ENCODE peak calls at places on chromosomes 5 and 9, in four cellular contexts. Y, L, O and V are unnamed samples.

GRCh38 chr5:83035373-83036170 is 41.6 kb downstream of the TMEM167A start:
- DNase-seq in Y (no peak), L (no peak), O (no peak), V (no peak)

GRCh38 chr9:131203438-131204219 is 72.7 kb downstream of the FAM78A start:
- DNase-seq in Y (no peak), L (no peak), O (no peak), V (no peak)

GRCh38 chr5:126983874-126984266 is 46.5 kb downstream of the MARCHF3 start:
- DNase-seq in Y (no peak), L (no peak), O (no peak), V (no peak)

GRCh38 chr5:115452791-115453190 is 91.8 kb downstream of the FEM1C start:
- DNase-seq in Y (no peak), L (no peak), O (no peak), V (no peak)

GRCh38 chr9:130970052-130970451 is 31.0 kb upstream of the FIBCD1 start:
- DNase-seq in Y (no peak), L (no peak), O (no peak), V (no peak)

GRCh38 chr5:16127865-16128544 is 51.6 kb downstream of the MARCHF11 start:
- DNase-seq in Y (no peak), L (no peak), O (no peak), V (no peak)

GRCh38 chr9:137762414-137763061 is 115.0 kb upstream of the CACNA1B start:
- DNase-seq in Y (no peak), L (peak), O (no peak), V (peak)

GRCh38 chr5:1772634-1773033 is 27.0 kb downstream of the MRPL36 start:
- DNase-seq in Y (peak), L (no peak), O (peak), V (peak)

GRCh38 chr9:111979561-111979960 is 82.9 kb downstream of the UGCG start:
- DNase-seq in Y (no peak), L (no peak), O (no peak), V (no peak)

GRCh38 chr5:157356576-157356975 is 90.7 kb downstream of the CYFIP2 start:
- DNase-seq in Y (no peak), L (no peak), O (no peak), V (no peak)

GRCh38 chr9:21504894-21505293 is 22.8 kb upstream of the IFNE start:
- DNase-seq in Y (no peak), L (no peak), O (no peak), V (no peak)

GRCh38 chr5:137563646-137564474 is 64.7 kb upstream of the SPOCK1 start:
- DNase-seq in Y (peak), L (no peak), O (no peak), V (peak)

GRCh38 chr5:178074266-178074952 is 38.9 kb upstream of the N4BP3 start:
- DNase-seq in Y (no peak), L (no peak), O (peak), V (no peak)

GRCh38 chr9:71783120-71783523 is 14.8 kb upstream of the CEMIP2 start:
- DNase-seq in Y (peak), L (peak), O (peak), V (no peak)

GRCh38 chr5:51559921-51560658 is 176.8 kb downstream of the ISL1 start:
- DNase-seq in Y (no peak), L (no peak), O (no peak), V (no peak)

GRCh38 chr5:134438268-134438622 is 26.6 kb upstream of the CDKN2AIPNL start:
- DNase-seq in Y (peak), L (no peak), O (no peak), V (no peak)

GRCh38 chr5:133664422-133664821 is 52.1 kb upstream of the FSTL4 start:
- DNase-seq in Y (peak), L (no peak), O (peak), V (no peak)

GRCh38 chr5:9496801-9497200 is 49.1 kb downstream of the SEMA5A start:
- DNase-seq in Y (no peak), L (no peak), O (no peak), V (no peak)

GRCh38 chr5:116825486-116825885 is 250.9 kb upstream of the SEMA6A start:
- DNase-seq in Y (no peak), L (no peak), O (no peak), V (no peak)

GRCh38 chr5:36175043-36175442 is 23.1 kb downstream of the SKP2 start:
- DNase-seq in Y (no peak), L (no peak), O (no peak), V (no peak)

GRCh38 chr9:100397867-100398266 is 29.1 kb upstream of the MSANTD3 start:
- DNase-seq in Y (no peak), L (no peak), O (no peak), V (no peak)

GRCh38 chr9:100406962-100407361 is 20.0 kb upstream of the MSANTD3 start:
- DNase-seq in Y (no peak), L (no peak), O (no peak), V (no peak)

GRCh38 chr9:100396769-100397168 is 30.2 kb upstream of the MSANTD3 start:
- DNase-seq in Y (no peak), L (no peak), O (no peak), V (no peak)

GRCh38 chr9:100401042-100401441 is 25.9 kb upstream of the MSANTD3 start:
- DNase-seq in Y (no peak), L (no peak), O (no peak), V (no peak)
- TF ChIP-seq CTCF in Y (no peak), L (no peak), O (no peak), V (no peak)

DNA sequence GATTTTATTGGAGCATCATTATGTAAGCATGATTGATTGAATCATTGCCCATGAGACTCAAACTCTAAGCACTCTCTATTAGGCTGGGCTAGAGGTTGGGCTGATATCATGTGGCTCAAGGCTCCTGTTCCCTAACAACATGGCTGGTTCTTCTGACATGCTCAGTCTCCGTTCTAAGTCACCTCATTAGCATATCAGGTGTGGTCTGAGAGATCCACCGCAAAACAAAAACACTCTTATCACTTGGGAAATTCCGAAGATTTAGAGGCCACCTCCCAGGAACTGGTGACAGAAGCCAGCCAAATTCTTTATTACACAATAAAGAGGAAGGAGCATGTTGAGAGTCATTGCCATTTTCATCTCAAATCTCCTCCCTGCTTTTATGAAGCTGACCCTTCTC is 107.6 kb downstream of the MSX2 start:
- DNase-seq in Y (no peak), L (no peak), O (no peak), V (no peak)
- H3K4me3 ChIP-seq in Y (no peak), L (no peak), O (no peak), V (no peak)

DNA sequence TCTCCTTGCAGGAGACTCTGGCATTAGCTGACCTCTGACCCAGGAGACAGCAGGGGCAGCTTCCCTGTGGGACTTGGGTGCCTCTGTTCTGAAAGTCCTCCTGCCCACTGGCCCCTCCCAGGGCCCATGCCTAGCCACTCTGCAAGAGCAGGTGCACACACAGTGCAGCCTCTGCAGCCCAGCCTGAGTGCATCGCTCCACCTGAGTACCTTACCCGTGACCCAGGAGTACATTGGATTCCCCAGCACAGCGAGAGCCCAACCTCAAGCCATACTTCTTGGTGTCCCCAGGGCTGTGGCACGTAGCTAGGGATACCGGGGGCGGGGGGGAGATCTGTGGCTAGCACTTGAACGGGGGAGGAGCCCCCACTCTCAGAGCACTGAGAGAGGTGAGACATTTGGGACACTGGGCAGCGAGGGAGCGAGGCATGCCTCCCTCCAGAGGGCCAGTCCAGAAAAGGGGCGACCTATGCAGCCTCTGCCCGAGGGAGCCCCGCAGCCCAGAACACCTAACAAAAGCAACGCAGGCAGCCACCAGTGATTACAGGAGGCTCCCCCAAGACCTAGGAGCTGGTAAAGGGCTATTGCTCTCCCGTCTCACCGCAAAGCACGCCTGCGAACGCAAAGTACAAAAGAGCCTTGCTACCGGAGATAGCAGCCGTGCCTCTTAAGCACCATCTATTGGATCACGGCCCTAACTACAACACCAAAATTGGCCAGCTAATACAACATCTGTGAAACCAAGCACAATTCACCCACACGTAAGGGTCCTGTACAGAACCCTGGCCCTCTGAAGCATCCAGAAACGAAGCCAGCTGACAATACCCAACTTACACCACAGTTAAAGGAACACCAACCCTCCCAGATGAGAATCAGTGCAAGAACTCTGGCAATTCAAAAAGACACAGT is 826 bp upstream of the PRDM9 start:
- DNase-seq in Y (no peak), L (no peak), O (peak), V (no peak)
- TF ChIP-seq CTCF in Y (no peak), L (no peak), O (peak), V (no peak)

GRCh38 chr9:128251701-128252100 is 24.1 kb downstream of the GOLGA2 start:
- DNase-seq in Y (no peak), L (no peak), O (no peak), V (peak)
- H3K4me3 ChIP-seq in Y (no peak), L (no peak), O (no peak), V (no peak)

GRCh38 chr5:84290673-84291072 is 94.0 kb downstream of the EDIL3 start:
- DNase-seq in Y (no peak), L (no peak), O (no peak), V (no peak)

GRCh38 chr5:84290161-84290560 is 94.5 kb downstream of the EDIL3 start:
- DNase-seq in Y (peak), L (no peak), O (peak), V (peak)

GRCh38 chr5:84287964-84288363 is 96.7 kb downstream of the EDIL3 start:
- DNase-seq in Y (peak), L (no peak), O (no peak), V (peak)

GRCh38 chr5:84292788-84293653 is 91.7 kb downstream of the EDIL3 start:
- DNase-seq in Y (no peak), L (no peak), O (no peak), V (no peak)

GRCh38 chr5:84292000-84292642 is 92.6 kb downstream of the EDIL3 start:
- DNase-seq in Y (no peak), L (no peak), O (no peak), V (no peak)
- TF ChIP-seq CTCF in Y (peak), L (no peak), O (no peak), V (no peak)

GRCh38 chr9:80437825-80438224 is 866.1 kb downstream of the TLE4 start:
- DNase-seq in Y (no peak), L (no peak), O (no peak), V (no peak)
- H3K4me3 ChIP-seq in Y (no peak), L (no peak), O (no peak), V (no peak)

GRCh38 chr9:34991833-34992375 is 2.4 kb downstream of the DNAJB5 start:
- DNase-seq in Y (no peak), L (no peak), O (peak), V (no peak)
- TF ChIP-seq CTCF in Y (peak), L (no peak), O (peak), V (no peak)